ENCODE peak calls at places on chromosome 12, in four cellular contexts. N is fibroblast of the conjunctiva, W is GM20000, G is amniotic stem cell. V is an unnamed sample.
A peak's percentile ranks its signal among the peaks of the same experiment; 100 is the strongest.

GRCh38 chr12:112182499-112182898 is 57.1 kb downstream of the TRAFD1 start:
- DNase-seq in N (no peak), G (no peak), W (no peak), V (no peak)

GRCh38 chr12:124923906-124924734 is 9.7 kb upstream of the UBC start:
- DNase-seq in N (peak; percentile 73), G (no peak), W (no peak), V (no peak)

GRCh38 chr12:10940389-10940788 is 1.3 kb upstream of the TAS2R14 start:
- DNase-seq in G (peak; percentile 9), W (no peak), N (peak; percentile 1), V (no peak)

GRCh38 chr12:96233941-96234461 is 39.8 kb downstream of the ELK3 start:
- DNase-seq in G (no peak), N (peak; percentile 99), W (no peak), V (no peak)

GRCh38 chr12:47032644-47033043 is 46.8 kb upstream of the PCED1B start:
- DNase-seq in N (peak; percentile 46), G (peak; percentile 57), W (peak; percentile 15), V (no peak)

GRCh38 chr12:47818701-47819543 is 781 bp downstream of the HDAC7 start:
- DNase-seq in N (no peak), W (peak; percentile 83), G (no peak), V (peak; percentile 48)

GRCh38 chr12:64890873-64891468 is 66.5 kb downstream of the TBC1D30 start:
- DNase-seq in W (peak; percentile 51), G (peak; percentile 21), N (peak; percentile 57), V (no peak)

GRCh38 chr12:114018669-114019068 is 52.5 kb upstream of the RBM19 start:
- DNase-seq in G (no peak), N (no peak), W (no peak), V (no peak)

GRCh38 chr12:59886131-59886751 is 290.4 kb downstream of the SLC16A7 start:
- DNase-seq in G (no peak), N (no peak), W (no peak), V (no peak)

GRCh38 chr12:32698285-32698684 is 19.2 kb downstream of the DNM1L start:
- DNase-seq in G (no peak), N (no peak), W (no peak), V (no peak)

GRCh38 chr12:4190376-4191063 is 83.0 kb upstream of the CCND2 start:
- DNase-seq in N (peak; percentile 10), G (no peak), W (no peak), V (no peak)

GRCh38 chr12:12718382-12718761 is 1.2 kb downstream of the CDKN1B start:
- DNase-seq in N (no peak), G (no peak), W (no peak), V (no peak)

GRCh38 chr12:41362511-41362910 is 174.4 kb downstream of the PDZRN4 start:
- DNase-seq in G (no peak), N (no peak), W (no peak), V (no peak)

GRCh38 chr12:53427905-53428594 is 4.4 kb downstream of the AMHR2 start:
- DNase-seq in G (peak; percentile 77), N (peak; percentile 27), W (no peak), V (no peak)

GRCh38 chr12:119204716-119205285 is 26.1 kb downstream of the HSPB8 start:
- DNase-seq in N (no peak), G (no peak), W (no peak), V (no peak)

GRCh38 chr12:43551271-43551970 is 582 bp downstream of the ADAMTS20 start:
- DNase-seq in G (no peak), N (no peak), W (no peak), V (no peak)

GRCh38 chr12:110349521-110350151 is 53.9 kb downstream of the ANAPC7 start:
- DNase-seq in G (no peak), W (peak; percentile 38), N (no peak), V (peak; percentile 65)

GRCh38 chr12:32365473-32366064 is 33.8 kb upstream of the FGD4 start:
- DNase-seq in W (peak; percentile 53), G (peak; percentile 34), N (peak; percentile 70), V (peak; percentile 31)

GRCh38 chr12:24463392-24463791 is 485.5 kb downstream of the BCAT1 start:
- DNase-seq in G (no peak), W (no peak), N (no peak), V (no peak)